ENCODE peak calls at places on chromosomes 11 and 22, in seven cellular contexts. T, O, V, E, Z, I and J are unnamed samples.
A peak's percentile ranks its signal among the peaks of the same experiment; 100 is the strongest.

GRCh38 chr11:22192642-22193347 is at the start of gene ANO5:
- DNase-seq in T (no peak), O (no peak), V (peak; percentile 5), E (no peak), Z (no peak), I (no peak), J (no peak)

GRCh38 chr11:69653406-69653960 is 12.5 kb downstream of the CCND1 start:
- DNase-seq in T (no peak), O (no peak), V (no peak), E (no peak), Z (no peak), I (no peak), J (no peak)

GRCh38 chr11:27720277-27720830 is 20.1 kb upstream of the BDNF start:
- DNase-seq in T (no peak), O (no peak), V (no peak), E (no peak), Z (peak; percentile 54), I (peak; percentile 74), J (no peak)

GRCh38 chr11:75303544-75304224 is 47.8 kb downstream of the ARRB1 start:
- DNase-seq in T (no peak), O (no peak), V (no peak), E (no peak), Z (no peak), I (no peak), J (no peak)

GRCh38 chr11:121575963-121576290 is 123.2 kb upstream of the SORL1-AS1 start:
- DNase-seq in T (no peak), O (no peak), V (no peak), E (no peak), Z (no peak), I (no peak), J (no peak)

GRCh38 chr11:128548655-128549255 is 38.6 kb downstream of the ETS1 start:
- DNase-seq in T (no peak), O (no peak), V (peak; percentile 36), E (no peak), Z (peak; percentile 48), I (peak; percentile 36), J (no peak)

GRCh38 chr11:15206791-15207190 is 92.1 kb downstream of the INSC start:
- DNase-seq in T (no peak), O (no peak), V (no peak), E (no peak), Z (peak; percentile 45), I (no peak), J (no peak)

GRCh38 chr11:110169738-110170137 is 76.5 kb downstream of the ZC3H12C start:
- DNase-seq in T (no peak), O (no peak), V (no peak), E (no peak), Z (no peak), I (no peak), J (no peak)

GRCh38 chr11:124891390-124891861 is 6.2 kb downstream of the ROBO4 start:
- DNase-seq in T (no peak), O (no peak), V (no peak), E (no peak), Z (no peak), I (no peak), J (no peak)

GRCh38 chr11:117083011-117083940 is 15.0 kb downstream of the SIK3 start:
- DNase-seq in T (no peak), O (no peak), V (no peak), E (no peak), Z (no peak), I (no peak), J (no peak)

GRCh38 chr11:75516886-75517285 is 8.9 kb downstream of the GDPD5 start:
- DNase-seq in T (no peak), O (no peak), V (no peak), E (no peak), Z (no peak), I (no peak), J (no peak)

GRCh38 chr11:30917859-30918478 is 331.8 kb upstream of the MPPED2 start:
- DNase-seq in T (no peak), O (no peak), V (no peak), E (no peak), Z (peak; percentile 43), I (peak; percentile 50), J (no peak)

GRCh38 chr11:69403556-69404215 is 77.8 kb upstream of the LINC01488 start:
- DNase-seq in T (no peak), O (no peak), V (no peak), E (no peak), Z (peak; percentile 34), I (peak; percentile 76), J (no peak)

GRCh38 chr11:64566042-64566914 is 24.7 kb upstream of the SLC22A12 start:
- DNase-seq in T (no peak), O (no peak), V (no peak), E (no peak), Z (peak; percentile 89), I (peak; percentile 84), J (peak; percentile 72)

GRCh38 chr11:120205596-120206161 is 5.2 kb upstream of the OAF start:
- DNase-seq in T (no peak), O (no peak), V (no peak), E (peak; percentile 80), Z (peak; percentile 91), I (peak; percentile 76), J (peak; percentile 43)

GRCh38 chr22:49298834-49299750 is 528.6 kb downstream of the BRD1 start:
- DNase-seq in T (no peak), O (no peak), V (no peak), E (no peak), Z (no peak), I (no peak), J (no peak)

GRCh38 chr11:64745523-64746328 is 1.8 kb upstream of the RASGRP2 start:
- DNase-seq in T (no peak), O (peak; percentile 54), V (peak; percentile 77), E (no peak), Z (peak; percentile 48), I (peak; percentile 47), J (no peak)

GRCh38 chr11:1557904-1558831 is 13.9 kb downstream of the DUSP8 start:
- DNase-seq in T (peak; percentile 30), O (no peak), V (no peak), E (peak; percentile 18), Z (peak; percentile 50), I (peak; percentile 87), J (no peak)

GRCh38 chr22:21593406-21594232 is 26.1 kb downstream of the UBE2L3 start:
- DNase-seq in T (no peak), O (no peak), V (no peak), E (no peak), Z (no peak), I (no peak), J (no peak)

GRCh38 chr11:95571861-95572260 is 217.7 kb downstream of the FAM76B start:
- DNase-seq in T (no peak), O (no peak), V (no peak), E (no peak), Z (no peak), I (no peak), J (no peak)

GRCh38 chr22:37626144-37626543 is 13.3 kb upstream of the SH3BP1 start:
- DNase-seq in T (no peak), O (no peak), V (no peak), E (no peak), Z (peak; percentile 51), I (no peak), J (no peak)

GRCh38 chr22:40193429-40194421 is 16.0 kb downstream of the TNRC6B start:
- DNase-seq in T (no peak), O (no peak), V (no peak), E (no peak), Z (peak; percentile 63), I (no peak), J (no peak)

GRCh38 chr22:23522642-23523251 is 57.3 kb downstream of the IGLL1 start:
- DNase-seq in T (no peak), O (no peak), V (no peak), E (no peak), Z (no peak), I (no peak), J (no peak)

GRCh38 chr11:10108901-10109665 is 184.9 kb downstream of the SBF2 start:
- DNase-seq in T (peak; percentile 25), O (no peak), V (no peak), E (no peak), Z (peak; percentile 70), I (no peak), J (no peak)

GRCh38 chr11:14386895-14387480 is 28.0 kb upstream of the RRAS2 start:
- DNase-seq in T (peak; percentile 41), O (no peak), V (no peak), E (no peak), Z (peak; percentile 68), I (peak; percentile 73), J (no peak)

GRCh38 chr11:117562111-117562510 is 234.5 kb downstream of the CEP164 start:
- DNase-seq in T (no peak), O (no peak), V (no peak), E (no peak), Z (peak; percentile 4), I (no peak), J (no peak)

GRCh38 chr11:61477734-61478148 is 30.8 kb upstream of the LRRC10B start:
- DNase-seq in T (no peak), O (peak; percentile 31), V (peak; percentile 52), E (no peak), Z (peak; percentile 23), I (no peak), J (no peak)